ENCODE peak calls at places on chromosomes 1 and 21, in nine cellular contexts. One of them, this sample, is unnamed.

GRCh38 chr1:78688701-78689100 is 39.1 kb downstream of the IFI44 start:
- DNase-seq in lower lobe of right lung: no peak
- DNase-seq in cardiac muscle cell: no peak
- DNase-seq in fibroblast of the aortic adventitia: peak; percentile 82
- DNase-seq in NCI-H1694: no peak
- DNase-seq in left lung: no peak
- DNase-seq in H9: no peak
- DNase-seq in HT1080: peak; percentile 62
- DNase-seq in NCI-H524: peak; percentile 22
- DNase-seq in this sample: peak; percentile 31

GRCh38 chr1:25392881-25393280 is 27.7 kb downstream of the RHCE start:
- DNase-seq in lower lobe of right lung: no peak
- DNase-seq in cardiac muscle cell: no peak
- DNase-seq in fibroblast of the aortic adventitia: no peak
- DNase-seq in NCI-H1694: no peak
- DNase-seq in left lung: no peak
- DNase-seq in H9: no peak
- DNase-seq in HT1080: no peak
- DNase-seq in NCI-H524: no peak
- DNase-seq in this sample: no peak

GRCh38 chr1:185526318-185527307 is 207.6 kb upstream of the HMCN1 start:
- DNase-seq in lower lobe of right lung: no peak
- DNase-seq in cardiac muscle cell: no peak
- DNase-seq in fibroblast of the aortic adventitia: no peak
- DNase-seq in NCI-H1694: no peak
- DNase-seq in left lung: no peak
- DNase-seq in H9: no peak
- DNase-seq in HT1080: no peak
- DNase-seq in NCI-H524: no peak
- DNase-seq in this sample: no peak

GRCh38 chr1:206946261-206946660 is at the start of gene PIGR:
- DNase-seq in lower lobe of right lung: peak; percentile 72
- DNase-seq in cardiac muscle cell: no peak
- DNase-seq in fibroblast of the aortic adventitia: no peak
- DNase-seq in NCI-H1694: no peak
- DNase-seq in left lung: no peak
- DNase-seq in H9: no peak
- DNase-seq in HT1080: no peak
- DNase-seq in NCI-H524: no peak
- DNase-seq in this sample: no peak

GRCh38 chr1:232285138-232285537 is 344.8 kb downstream of the SIPA1L2 start:
- DNase-seq in lower lobe of right lung: no peak
- DNase-seq in cardiac muscle cell: no peak
- DNase-seq in fibroblast of the aortic adventitia: no peak
- DNase-seq in NCI-H1694: no peak
- DNase-seq in left lung: no peak
- DNase-seq in H9: no peak
- DNase-seq in HT1080: no peak
- DNase-seq in NCI-H524: no peak
- DNase-seq in this sample: no peak

GRCh38 chr1:203702130-203702577 is 62.8 kb upstream of the LAX1 start:
- DNase-seq in lower lobe of right lung: no peak
- DNase-seq in cardiac muscle cell: peak; percentile 49
- DNase-seq in fibroblast of the aortic adventitia: peak; percentile 69
- DNase-seq in NCI-H1694: peak; percentile 75
- DNase-seq in left lung: no peak
- DNase-seq in H9: peak; percentile 66
- DNase-seq in HT1080: peak; percentile 53
- DNase-seq in NCI-H524: peak; percentile 66
- DNase-seq in this sample: peak; percentile 28

GRCh38 chr1:39003787-39004186 is 12.7 kb downstream of the AKIRIN1 start:
- DNase-seq in lower lobe of right lung: no peak
- DNase-seq in cardiac muscle cell: no peak
- DNase-seq in fibroblast of the aortic adventitia: peak; percentile 30
- DNase-seq in NCI-H1694: no peak
- DNase-seq in left lung: no peak
- DNase-seq in H9: no peak
- DNase-seq in HT1080: no peak
- DNase-seq in NCI-H524: no peak
- DNase-seq in this sample: no peak

GRCh38 chr1:93448292-93448982 is 519 bp downstream of the FNBP1L start:
- DNase-seq in lower lobe of right lung: peak; percentile 62
- DNase-seq in cardiac muscle cell: peak; percentile 53
- DNase-seq in fibroblast of the aortic adventitia: no peak
- DNase-seq in NCI-H1694: no peak
- DNase-seq in left lung: peak; percentile 85
- DNase-seq in H9: peak; percentile 66
- DNase-seq in HT1080: peak; percentile 31
- DNase-seq in NCI-H524: peak; percentile 50
- DNase-seq in this sample: no peak

GRCh38 chr1:83764209-83764608 is 234.7 kb downstream of the TTLL7 start:
- DNase-seq in lower lobe of right lung: no peak
- DNase-seq in cardiac muscle cell: no peak
- DNase-seq in fibroblast of the aortic adventitia: no peak
- DNase-seq in NCI-H1694: no peak
- DNase-seq in left lung: no peak
- DNase-seq in H9: no peak
- DNase-seq in HT1080: no peak
- DNase-seq in NCI-H524: no peak
- DNase-seq in this sample: no peak

GRCh38 chr1:154998201-154998780 is 4.3 kb upstream of the ZBTB7B start:
- DNase-seq in lower lobe of right lung: no peak
- DNase-seq in cardiac muscle cell: no peak
- DNase-seq in fibroblast of the aortic adventitia: no peak
- DNase-seq in NCI-H1694: no peak
- DNase-seq in left lung: no peak
- DNase-seq in H9: peak; percentile 30
- DNase-seq in HT1080: no peak
- DNase-seq in NCI-H524: no peak
- DNase-seq in this sample: no peak

GRCh38 chr1:23019851-23020625 is 770 bp downstream of the KDM1A start:
- DNase-seq in lower lobe of right lung: peak; percentile 53
- DNase-seq in cardiac muscle cell: peak; percentile 68
- DNase-seq in fibroblast of the aortic adventitia: peak; percentile 42
- DNase-seq in NCI-H1694: no peak
- DNase-seq in left lung: peak; percentile 83
- DNase-seq in H9: peak; percentile 34
- DNase-seq in HT1080: peak; percentile 39
- DNase-seq in NCI-H524: peak; percentile 53
- DNase-seq in this sample: peak; percentile 22

GRCh38 chr1:46102769-46103476 is 29.5 kb downstream of the PIK3R3 start:
- DNase-seq in lower lobe of right lung: no peak
- DNase-seq in cardiac muscle cell: no peak
- DNase-seq in fibroblast of the aortic adventitia: no peak
- DNase-seq in NCI-H1694: no peak
- DNase-seq in left lung: no peak
- DNase-seq in H9: no peak
- DNase-seq in HT1080: peak; percentile 39
- DNase-seq in NCI-H524: no peak
- DNase-seq in this sample: no peak

GRCh38 chr1:88537762-88538161 is 146.3 kb upstream of the PKN2 start:
- DNase-seq in lower lobe of right lung: no peak
- DNase-seq in cardiac muscle cell: no peak
- DNase-seq in fibroblast of the aortic adventitia: no peak
- DNase-seq in NCI-H1694: no peak
- DNase-seq in left lung: no peak
- DNase-seq in H9: no peak
- DNase-seq in HT1080: no peak
- DNase-seq in NCI-H524: no peak
- DNase-seq in this sample: no peak

GRCh38 chr1:24693827-24694379 is 50.8 kb downstream of the SRRM1 start:
- DNase-seq in lower lobe of right lung: peak; percentile 16
- DNase-seq in cardiac muscle cell: no peak
- DNase-seq in fibroblast of the aortic adventitia: no peak
- DNase-seq in NCI-H1694: no peak
- DNase-seq in left lung: no peak
- DNase-seq in H9: no peak
- DNase-seq in HT1080: no peak
- DNase-seq in NCI-H524: no peak
- DNase-seq in this sample: no peak

GRCh38 chr1:90773812-90774211 is 56.7 kb upstream of the BARHL2 start:
- DNase-seq in lower lobe of right lung: no peak
- DNase-seq in cardiac muscle cell: no peak
- DNase-seq in fibroblast of the aortic adventitia: no peak
- DNase-seq in NCI-H1694: no peak
- DNase-seq in left lung: no peak
- DNase-seq in H9: no peak
- DNase-seq in HT1080: no peak
- DNase-seq in NCI-H524: no peak
- DNase-seq in this sample: no peak

GRCh38 chr1:39572379-39573096 is 4.1 kb downstream of the PABPC4 start:
- DNase-seq in lower lobe of right lung: no peak
- DNase-seq in cardiac muscle cell: no peak
- DNase-seq in fibroblast of the aortic adventitia: no peak
- DNase-seq in NCI-H1694: no peak
- DNase-seq in left lung: no peak
- DNase-seq in H9: no peak
- DNase-seq in HT1080: no peak
- DNase-seq in NCI-H524: no peak
- DNase-seq in this sample: no peak

GRCh38 chr1:3425486-3426215 is 28.8 kb upstream of the ARHGEF16 start:
- DNase-seq in lower lobe of right lung: no peak
- DNase-seq in cardiac muscle cell: no peak
- DNase-seq in fibroblast of the aortic adventitia: no peak
- DNase-seq in NCI-H1694: no peak
- DNase-seq in left lung: peak; percentile 70
- DNase-seq in H9: no peak
- DNase-seq in HT1080: no peak
- DNase-seq in NCI-H524: no peak
- DNase-seq in this sample: no peak

GRCh38 chr21:29196021-29196663 is 65.7 kb downstream of the MAP3K7CL start:
- DNase-seq in lower lobe of right lung: peak; percentile 49
- DNase-seq in cardiac muscle cell: no peak
- DNase-seq in fibroblast of the aortic adventitia: peak; percentile 95
- DNase-seq in NCI-H1694: no peak
- DNase-seq in left lung: no peak
- DNase-seq in H9: no peak
- DNase-seq in HT1080: peak; percentile 97
- DNase-seq in NCI-H524: no peak
- DNase-seq in this sample: peak; percentile 96

GRCh38 chr21:14737922-14738321 is 191.8 kb upstream of the SAMSN1 start:
- DNase-seq in lower lobe of right lung: no peak
- DNase-seq in cardiac muscle cell: peak; percentile 52
- DNase-seq in fibroblast of the aortic adventitia: peak; percentile 78
- DNase-seq in NCI-H1694: peak; percentile 34
- DNase-seq in left lung: no peak
- DNase-seq in H9: no peak
- DNase-seq in HT1080: peak; percentile 9
- DNase-seq in NCI-H524: peak; percentile 70
- DNase-seq in this sample: peak; percentile 42

GRCh38 chr1:159177273-159177907 is 6.0 kb downstream of the CADM3 start:
- DNase-seq in lower lobe of right lung: no peak
- DNase-seq in cardiac muscle cell: peak; percentile 94
- DNase-seq in fibroblast of the aortic adventitia: peak; percentile 73
- DNase-seq in NCI-H1694: no peak
- DNase-seq in left lung: no peak
- DNase-seq in H9: peak; percentile 71
- DNase-seq in HT1080: peak; percentile 70
- DNase-seq in NCI-H524: no peak
- DNase-seq in this sample: peak; percentile 69

GRCh38 chr1:41109316-41110263 is 88.1 kb upstream of the SLFNL1 start:
- DNase-seq in lower lobe of right lung: no peak
- DNase-seq in cardiac muscle cell: no peak
- DNase-seq in fibroblast of the aortic adventitia: peak; percentile 98
- DNase-seq in NCI-H1694: no peak
- DNase-seq in left lung: no peak
- DNase-seq in H9: no peak
- DNase-seq in HT1080: peak; percentile 88
- DNase-seq in NCI-H524: no peak
- DNase-seq in this sample: peak; percentile 85

GRCh38 chr1:234585333-234586055 is 24.5 kb downstream of the IRF2BP2 start:
- DNase-seq in lower lobe of right lung: no peak
- DNase-seq in cardiac muscle cell: no peak
- DNase-seq in fibroblast of the aortic adventitia: peak; percentile 88
- DNase-seq in NCI-H1694: no peak
- DNase-seq in left lung: no peak
- DNase-seq in H9: no peak
- DNase-seq in HT1080: peak; percentile 35
- DNase-seq in NCI-H524: peak; percentile 68
- DNase-seq in this sample: no peak

GRCh38 chr1:56409112-56409691 is 170.2 kb downstream of the PLPP3 start:
- DNase-seq in lower lobe of right lung: peak; percentile 71
- DNase-seq in cardiac muscle cell: no peak
- DNase-seq in fibroblast of the aortic adventitia: no peak
- DNase-seq in NCI-H1694: no peak
- DNase-seq in left lung: peak; percentile 77
- DNase-seq in H9: peak; percentile 69
- DNase-seq in HT1080: no peak
- DNase-seq in NCI-H524: peak; percentile 23
- DNase-seq in this sample: no peak

GRCh38 chr1:20114021-20114648 is 5.2 kb downstream of the PLA2G2D start:
- DNase-seq in lower lobe of right lung: no peak
- DNase-seq in cardiac muscle cell: no peak
- DNase-seq in fibroblast of the aortic adventitia: no peak
- DNase-seq in NCI-H1694: no peak
- DNase-seq in left lung: no peak
- DNase-seq in H9: no peak
- DNase-seq in HT1080: no peak
- DNase-seq in NCI-H524: no peak
- DNase-seq in this sample: no peak

GRCh38 chr1:42966688-42967609 is 8.3 kb upstream of the SLC2A1 start:
- DNase-seq in lower lobe of right lung: no peak
- DNase-seq in cardiac muscle cell: no peak
- DNase-seq in fibroblast of the aortic adventitia: peak; percentile 84
- DNase-seq in NCI-H1694: peak; percentile 5
- DNase-seq in left lung: peak; percentile 82
- DNase-seq in H9: peak; percentile 92
- DNase-seq in HT1080: peak; percentile 96
- DNase-seq in NCI-H524: peak; percentile 62
- DNase-seq in this sample: peak; percentile 98

GRCh38 chr1:12480748-12481362 is 137.2 kb downstream of the DHRS3 start:
- DNase-seq in lower lobe of right lung: no peak
- DNase-seq in cardiac muscle cell: no peak
- DNase-seq in fibroblast of the aortic adventitia: peak; percentile 95
- DNase-seq in NCI-H1694: no peak
- DNase-seq in left lung: no peak
- DNase-seq in H9: no peak
- DNase-seq in HT1080: peak; percentile 98
- DNase-seq in NCI-H524: no peak
- DNase-seq in this sample: peak; percentile 82

GRCh38 chr1:43492816-43493215 is 37.9 kb upstream of the PTPRF start:
- DNase-seq in lower lobe of right lung: no peak
- DNase-seq in cardiac muscle cell: no peak
- DNase-seq in fibroblast of the aortic adventitia: peak; percentile 36
- DNase-seq in NCI-H1694: no peak
- DNase-seq in left lung: no peak
- DNase-seq in H9: no peak
- DNase-seq in HT1080: no peak
- DNase-seq in NCI-H524: no peak
- DNase-seq in this sample: no peak